ENCODE peak calls at places on chromosomes 4 and X, in eight cellular contexts. C is suprapubic skin, N is cardiac muscle cell, E is GM20000, A is fibroblast of mammary gland, G is lower lobe of right lung, K is tibial artery, S is MCF 10A. J is an unnamed sample.

GRCh38 chr4:154618708-154619315 is 6.4 kb upstream of the FGG start:
- DNase-seq in C (no peak), N (peak; percentile 62), E (peak; percentile 66), A (peak; percentile 48), G (peak; percentile 65), K (no peak), S (peak; percentile 77), J (no peak)

GRCh38 chr4:1533501-1534064 is 127.3 kb upstream of the NKX1-1 start:
- DNase-seq in C (no peak), N (no peak), E (no peak), A (no peak), G (peak; percentile 42), K (no peak), S (no peak), J (no peak)

GRCh38 chrX:71912156-71912555 is 1.5 kb downstream of the NHSL2 start:
- DNase-seq in C (no peak), N (no peak), E (no peak), A (no peak), G (no peak), K (no peak), S (no peak), J (no peak)

GRCh38 chr4:117983541-117984451 is 50.5 kb upstream of the NDST3 start:
- DNase-seq in C (no peak), N (peak; percentile 6), E (no peak), A (no peak), G (no peak), K (no peak), S (peak; percentile 5), J (no peak)

GRCh38 chrX:15947648-15948317 is 93.2 kb upstream of the AP1S2 start:
- DNase-seq in C (no peak), N (peak; percentile 61), E (no peak), A (peak; percentile 68), G (no peak), K (no peak), S (peak; percentile 76), J (no peak)

GRCh38 chr4:159267023-159267939 is 164.4 kb downstream of the RAPGEF2 start:
- DNase-seq in C (no peak), N (peak; percentile 46), E (no peak), A (no peak), G (no peak), K (no peak), S (no peak), J (no peak)

GRCh38 chrX:45788941-45789348 is 588.3 kb upstream of the DIPK2B start:
- DNase-seq in C (no peak), N (peak; percentile 60), E (no peak), A (peak; percentile 78), G (peak; percentile 51), K (no peak), S (no peak), J (peak; percentile 63)

GRCh38 chr4:84597450-84597849 is 14.5 kb downstream of the CDS1 start:
- DNase-seq in C (no peak), N (no peak), E (no peak), A (no peak), G (no peak), K (no peak), S (peak; percentile 70), J (no peak)

GRCh38 chr4:84855774-84856173 is 110.7 kb downstream of the WDFY3 start:
- DNase-seq in C (no peak), N (no peak), E (no peak), A (no peak), G (no peak), K (peak; percentile 66), S (no peak), J (no peak)

GRCh38 chr4:6252051-6252450 is 17.6 kb upstream of the WFS1 start:
- DNase-seq in C (no peak), N (no peak), E (no peak), A (no peak), G (peak; percentile 21), K (no peak), S (no peak), J (no peak)

GRCh38 chr4:115674485-115674884 is 561.1 kb upstream of the NDST4 start:
- DNase-seq in C (no peak), N (no peak), E (no peak), A (no peak), G (no peak), K (no peak), S (no peak), J (no peak)

GRCh38 chrX:57964975-57965374 is 54.7 kb upstream of the ZXDA start:
- DNase-seq in C (no peak), N (no peak), E (no peak), A (peak; percentile 1), G (no peak), K (no peak), S (no peak), J (no peak)

GRCh38 chr4:145231906-145232700 is 51.7 kb upstream of the OTUD4 start:
- DNase-seq in C (no peak), N (peak; percentile 62), E (no peak), A (peak; percentile 83), G (no peak), K (no peak), S (peak; percentile 24), J (no peak)

GRCh38 chrX:18424482-18425198 is 768 bp upstream of the CDKL5 start:
- DNase-seq in C (no peak), N (peak; percentile 33), E (peak; percentile 26), A (peak; percentile 33), G (peak; percentile 47), K (no peak), S (no peak), J (no peak)

GRCh38 chr4:5955201-5955821 is 62.4 kb upstream of the CRMP1 start:
- DNase-seq in C (peak; percentile 79), N (no peak), E (no peak), A (no peak), G (no peak), K (no peak), S (no peak), J (no peak)

GRCh38 chr4:143335979-143336827 is 473 bp upstream of the GAB1 start:
- DNase-seq in C (peak; percentile 92), N (peak; percentile 96), E (peak; percentile 74), A (peak; percentile 86), G (peak; percentile 94), K (peak; percentile 95), S (peak; percentile 91), J (peak; percentile 88)

GRCh38 chr4:82798168-82799005 is at the start of gene SCD5:
- DNase-seq in C (peak; percentile 83), N (peak; percentile 90), E (peak; percentile 88), A (peak; percentile 73), G (peak; percentile 73), K (peak; percentile 75), S (peak; percentile 77), J (peak; percentile 70)

GRCh38 chr4:106201373-106201772 is 114.6 kb downstream of the TBCK start:
- DNase-seq in C (no peak), N (peak; percentile 44), E (no peak), A (peak; percentile 23), G (no peak), K (no peak), S (peak; percentile 27), J (no peak)
- TF ChIP-seq CTCF in C (peak; percentile 7), N (peak; percentile 64), E (no peak), A (peak; percentile 65), G (no peak), K (peak; percentile 36), S (peak; percentile 52), J (peak; percentile 54)

GRCh38 chrX:154021131-154021611 is 1.5 kb upstream of the IRAK1 start:
- DNase-seq in C (no peak), N (peak; percentile 64), E (peak; percentile 39), A (peak; percentile 74), G (no peak), K (no peak), S (no peak), J (no peak)
- TF ChIP-seq CTCF in C (no peak), N (no peak), E (no peak), A (no peak), G (no peak), K (no peak), S (no peak), J (no peak)

DNA sequence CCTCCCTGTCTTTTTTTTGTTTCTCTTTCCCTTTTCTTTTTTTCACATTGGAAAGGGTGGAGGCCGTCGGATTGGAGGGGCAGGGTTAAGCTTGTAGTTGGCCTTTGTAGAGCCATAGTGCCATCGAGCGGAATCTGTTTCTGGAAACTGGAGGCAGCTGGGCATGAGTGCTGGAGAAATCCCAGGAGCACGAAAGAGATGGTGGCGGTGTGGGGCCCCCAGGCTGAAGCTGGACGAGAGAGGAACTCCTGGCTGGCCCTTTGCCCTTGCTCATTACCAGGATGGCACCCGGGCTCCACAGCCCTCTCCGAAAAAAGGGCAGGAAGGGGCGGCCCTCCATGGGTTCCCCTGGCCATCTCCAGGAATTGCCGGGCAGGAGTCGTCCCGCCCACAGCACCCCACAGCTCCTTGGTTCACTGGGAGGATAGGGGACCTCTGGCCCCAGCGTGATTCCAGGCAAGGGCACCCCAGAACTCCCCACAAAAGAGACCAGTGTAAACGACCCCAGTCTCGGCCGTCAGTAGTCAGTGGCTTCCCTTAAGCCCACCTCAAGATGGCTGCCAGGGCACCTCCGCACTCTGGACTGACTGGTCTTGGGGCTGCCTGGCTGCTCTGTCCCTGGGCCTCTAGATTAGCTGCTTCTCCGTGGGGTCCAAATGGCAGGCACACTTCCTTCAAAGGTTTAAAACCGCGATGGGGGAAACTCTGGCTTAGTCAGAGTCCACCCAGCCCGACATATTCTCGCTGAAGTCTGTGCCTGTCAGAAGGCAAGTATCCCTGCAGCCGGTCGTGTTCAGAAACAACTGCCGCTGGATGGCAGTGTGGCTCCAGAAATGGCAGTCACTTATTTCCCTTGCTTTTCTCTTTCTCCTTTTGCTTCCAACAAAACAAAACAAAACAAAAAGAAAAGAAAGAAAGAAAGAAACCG is 74.1 kb downstream of the NBDY start:
- DNase-seq in C (no peak), N (peak; percentile 72), E (no peak), A (peak; percentile 83), G (no peak), K (no peak), S (peak; percentile 77), J (peak; percentile 88)
- TF ChIP-seq CTCF in C (peak; percentile 16), N (peak; percentile 50), E (peak; percentile 39), A (peak; percentile 68), G (peak; percentile 25), K (peak; percentile 12), S (peak; percentile 70), J (peak; percentile 66)

DNA sequence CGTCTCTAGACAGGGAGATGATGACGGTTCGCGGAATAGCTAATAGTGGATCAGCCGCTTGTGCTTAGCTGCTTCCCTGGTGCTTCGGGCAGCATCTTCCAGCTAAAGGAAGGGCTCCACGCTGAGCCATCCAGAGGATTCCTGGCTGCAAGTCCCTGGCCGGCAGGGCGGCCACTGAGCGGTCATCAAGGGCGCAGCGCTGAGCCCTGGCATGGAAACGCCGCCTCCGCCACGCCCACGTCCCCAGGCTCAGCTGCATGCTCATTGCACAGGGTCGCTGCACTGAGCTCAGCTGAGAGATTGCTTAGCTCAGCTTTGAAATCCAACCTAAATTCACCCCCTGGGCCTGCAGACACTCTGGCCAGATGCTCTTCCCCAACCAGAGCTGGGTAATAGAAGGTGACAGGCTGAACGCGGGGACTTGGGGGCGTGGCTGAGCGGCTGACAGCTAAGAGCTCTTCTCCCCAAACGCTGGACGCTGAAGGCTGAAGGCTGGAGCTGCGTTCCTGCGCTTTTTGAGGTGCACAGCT is 118.2 kb upstream of the KIT start:
- DNase-seq in C (peak; percentile 81), N (peak; percentile 51), E (no peak), A (peak; percentile 39), G (peak; percentile 69), K (peak; percentile 65), S (peak; percentile 25), J (peak; percentile 65)
- TF ChIP-seq CTCF in C (no peak), N (no peak), E (no peak), A (no peak), G (no peak), K (no peak), S (no peak), J (peak; percentile 13)

GRCh38 chr4:54669831-54670230 is 12.1 kb downstream of the KIT start:
- DNase-seq in C (no peak), N (no peak), E (no peak), A (no peak), G (no peak), K (no peak), S (no peak), J (no peak)
- TF ChIP-seq CTCF in C (no peak), N (no peak), E (no peak), A (no peak), G (no peak), K (no peak), S (no peak), J (no peak)

J was measured in right atrium auricular region.